ENCODE peak calls at places on chromosome 1, in nine cellular contexts. L is hypothalamus, G is renal cortical epithelial cell, N is left colon, S is HL-60, A is AG08395, J is NCI-H446, Q is tibial artery, R is T-helper 2 cell. D is an unnamed sample.

GRCh38 chr1:61174060-61174788 is 91.9 kb downstream of the NFIA start:
- DNase-seq in L (no peak), G (no peak), N (no peak), S (no peak), A (no peak), J (no peak), Q (no peak), R (no peak), D (peak; percentile 30)

GRCh38 chr1:244388961-244389360 is 62.7 kb downstream of the ADSS2 start:
- DNase-seq in L (no peak), G (no peak), N (no peak), S (no peak), A (no peak), J (no peak), Q (no peak), R (no peak), D (peak; percentile 69)

GRCh38 chr1:169300854-169301253 is 66.7 kb downstream of the NME7 start:
- DNase-seq in L (no peak), G (no peak), N (no peak), S (no peak), A (no peak), J (no peak), Q (no peak), R (no peak), D (no peak)

GRCh38 chr1:56836359-56836758 is 17.2 kb upstream of the FYB2 start:
- DNase-seq in L (no peak), G (no peak), N (no peak), S (no peak), A (no peak), J (no peak), Q (no peak), R (no peak), D (no peak)

GRCh38 chr1:22806584-22806983 is 95.9 kb downstream of the EPHB2 start:
- DNase-seq in L (peak; percentile 65), G (no peak), N (no peak), S (no peak), A (no peak), J (no peak), Q (no peak), R (no peak), D (no peak)

GRCh38 chr1:225891229-225891972 is 2.5 kb upstream of the LEFTY1 start:
- DNase-seq in L (no peak), G (peak; percentile 85), N (peak; percentile 77), S (no peak), A (no peak), J (no peak), Q (no peak), R (no peak), D (no peak)

GRCh38 chr1:40039757-40040510 is 595 bp upstream of the CAP1 start:
- DNase-seq in L (peak; percentile 53), G (peak; percentile 80), N (peak; percentile 93), S (peak; percentile 85), A (peak; percentile 88), J (peak; percentile 84), Q (peak; percentile 92), R (peak; percentile 40), D (peak; percentile 94)

GRCh38 chr1:20660363-20661234 is 570 bp downstream of the DDOST start:
- DNase-seq in L (no peak), G (no peak), N (no peak), S (no peak), A (no peak), J (no peak), Q (no peak), R (no peak), D (no peak)

GRCh38 chr1:222310830-222311229 is 237.1 kb downstream of the HHIPL2 start:
- DNase-seq in L (no peak), G (no peak), N (no peak), S (no peak), A (peak; percentile 30), J (no peak), Q (no peak), R (no peak), D (peak; percentile 88)

GRCh38 chr1:26538480-26539412 is 9.2 kb downstream of the RPS6KA1 start:
- DNase-seq in L (no peak), G (peak; percentile 9), N (no peak), S (peak; percentile 62), A (peak; percentile 61), J (peak; percentile 34), Q (no peak), R (peak; percentile 32), D (peak; percentile 35)

GRCh38 chr1:42916839-42917495 is 41.7 kb downstream of the SLC2A1 start:
- DNase-seq in L (no peak), G (no peak), N (no peak), S (no peak), A (no peak), J (no peak), Q (no peak), R (no peak), D (no peak)

D was measured in MM.1S.